ENCODE peak calls at places on chromosome 12, in four cellular contexts. One of them, this sample, is unnamed.
A peak's percentile ranks its signal among the peaks of the same experiment; 100 is the strongest.

GRCh38 chr12:105588126-105588525 is 257.6 kb downstream of the C12orf75 start:
- DNase-seq in lower lobe of right lung: no peak
- DNase-seq in testis: no peak
- DNase-seq in Calu3: no peak
- DNase-seq in this sample: no peak

GRCh38 chr12:114694436-114695304 is 10.7 kb upstream of the TBX3 start:
- DNase-seq in Calu3: no peak
- DNase-seq in lower lobe of right lung: no peak
- DNase-seq in testis: no peak
- DNase-seq in this sample: no peak

GRCh38 chr12:125056306-125056705 is 8.9 kb upstream of the AACS start:
- DNase-seq in lower lobe of right lung: no peak
- DNase-seq in testis: no peak
- DNase-seq in Calu3: no peak
- DNase-seq in this sample: no peak

GRCh38 chr12:8644345-8645248 is 18.0 kb downstream of the MFAP5 start:
- DNase-seq in testis: no peak
- DNase-seq in lower lobe of right lung: no peak
- DNase-seq in Calu3: no peak
- DNase-seq in this sample: no peak

GRCh38 chr12:45989857-45990467 is 412 bp downstream of the SCAF11 start:
- DNase-seq in lower lobe of right lung: peak; percentile 82
- DNase-seq in testis: peak; percentile 75
- DNase-seq in Calu3: peak; percentile 32
- DNase-seq in this sample: peak; percentile 49

GRCh38 chr12:132774159-132774558 is 12.5 kb upstream of the ANKLE2 start:
- DNase-seq in testis: no peak
- DNase-seq in Calu3: no peak
- DNase-seq in lower lobe of right lung: no peak
- DNase-seq in this sample: no peak

GRCh38 chr12:43312991-43313505 is 239.0 kb downstream of the ADAMTS20 start:
- DNase-seq in Calu3: no peak
- DNase-seq in testis: no peak
- DNase-seq in lower lobe of right lung: no peak
- DNase-seq in this sample: no peak

GRCh38 chr12:18183141-18183540 is 78.2 kb upstream of the PIK3C2G start:
- DNase-seq in lower lobe of right lung: no peak
- DNase-seq in testis: no peak
- DNase-seq in Calu3: no peak
- DNase-seq in this sample: no peak

GRCh38 chr12:5944688-5945070 is 380 bp downstream of the ANO2 start:
- DNase-seq in testis: no peak
- DNase-seq in Calu3: no peak
- DNase-seq in lower lobe of right lung: no peak
- DNase-seq in this sample: no peak

GRCh38 chr12:71981149-71981548 is 42.5 kb downstream of the TPH2 start:
- DNase-seq in testis: no peak
- DNase-seq in Calu3: no peak
- DNase-seq in lower lobe of right lung: no peak
- DNase-seq in this sample: no peak

DNA sequence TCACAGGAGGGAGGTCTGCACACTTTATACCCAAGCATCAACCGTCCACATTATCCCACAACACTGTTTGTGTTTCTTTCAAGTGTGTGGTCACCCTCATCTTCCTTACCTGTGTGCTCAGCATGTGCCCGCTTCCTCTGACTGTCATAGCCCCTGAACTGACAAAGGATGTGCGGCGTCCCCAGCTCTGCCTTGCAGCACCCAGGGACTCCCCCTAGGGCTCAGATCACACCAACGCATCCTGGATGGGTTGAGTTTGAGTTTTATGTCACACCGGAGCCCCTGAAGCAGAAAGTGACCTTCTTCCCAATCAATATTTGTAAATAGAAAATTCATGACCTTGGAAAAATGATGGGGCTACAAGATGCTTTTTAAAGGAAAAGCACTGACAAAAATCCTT is 770.7 kb upstream of the TMEM132C start:
- DNase-seq in testis: no peak
- DNase-seq in Calu3: no peak
- DNase-seq in lower lobe of right lung: no peak
- DNase-seq in this sample: no peak
- TF ChIP-seq CTCF in testis: no peak
- TF ChIP-seq CTCF in Calu3: no peak
- TF ChIP-seq CTCF in lower lobe of right lung: no peak
- TF ChIP-seq CTCF in this sample: no peak

GRCh38 chr12:121009744-121010143 is 6.5 kb downstream of the C12orf43 start:
- DNase-seq in Calu3: peak; percentile 76
- DNase-seq in testis: peak; percentile 59
- DNase-seq in lower lobe of right lung: no peak
- DNase-seq in this sample: no peak
- TF ChIP-seq CTCF in Calu3: peak; percentile 74
- TF ChIP-seq CTCF in testis: peak; percentile 14
- TF ChIP-seq CTCF in lower lobe of right lung: no peak
- TF ChIP-seq CTCF in this sample: peak; percentile 20

DNA sequence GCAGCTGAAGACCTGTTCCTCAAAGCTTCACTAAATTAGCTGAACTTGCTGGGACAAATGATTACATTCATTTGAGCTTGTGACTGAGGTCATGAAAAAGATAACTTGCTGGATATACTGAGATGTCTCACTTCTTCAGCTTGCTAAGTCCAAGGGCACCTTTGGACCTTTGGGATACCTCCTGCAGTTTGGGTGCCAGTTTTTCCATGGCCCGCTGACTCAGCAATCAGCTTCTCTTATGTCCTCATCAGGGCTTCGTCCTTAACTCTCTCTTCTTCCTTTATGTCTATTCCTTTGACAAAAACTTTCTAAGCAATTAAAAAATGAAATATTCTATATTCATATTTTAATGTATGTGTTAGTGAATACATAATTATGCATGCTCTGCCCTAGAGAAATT is 45.6 kb downstream of the OVCH1 start:
- DNase-seq in lower lobe of right lung: no peak
- DNase-seq in testis: no peak
- DNase-seq in Calu3: no peak
- DNase-seq in this sample: no peak
- TF ChIP-seq CTCF in lower lobe of right lung: no peak
- TF ChIP-seq CTCF in testis: no peak
- TF ChIP-seq CTCF in Calu3: no peak
- TF ChIP-seq CTCF in this sample: no peak

GRCh38 chr12:57766464-57767311 is at the start of gene CYP27B1:
- DNase-seq in Calu3: peak; percentile 24
- DNase-seq in testis: peak; percentile 20
- DNase-seq in lower lobe of right lung: peak; percentile 64
- DNase-seq in this sample: no peak
- TF ChIP-seq CTCF in Calu3: no peak
- TF ChIP-seq CTCF in testis: no peak
- TF ChIP-seq CTCF in lower lobe of right lung: no peak
- TF ChIP-seq CTCF in this sample: no peak

This sample was measured in endothelial cell.